ENCODE peak calls at places on chromosomes 1 and 21, in four cellular contexts. W is K562, J is HL-60, O is GM12878. K is an unnamed sample.

GRCh38 chr1:70264875-70265274 is 43.7 kb downstream of the SRSF11 start:
- DNase-seq in W (no peak), J (no peak), O (no peak), K (no peak)

GRCh38 chr21:27681841-27682240 is 715.0 kb upstream of the ADAMTS5 start:
- DNase-seq in W (no peak), J (no peak), O (no peak), K (no peak)

GRCh38 chr1:15413563-15414449 is 4.1 kb downstream of the EFHD2 start:
- DNase-seq in W (no peak), J (no peak), O (no peak), K (no peak)

GRCh38 chr1:55143686-55144085 is 71.5 kb downstream of the USP24 start:
- DNase-seq in W (peak), J (no peak), O (no peak), K (no peak)

GRCh38 chr1:207644852-207645631 is at the start of gene CR1L:
- DNase-seq in W (peak), J (peak), O (no peak), K (peak)

GRCh38 chr1:220680085-220680687 is 10.0 kb upstream of the C1orf115 start:
- DNase-seq in W (peak), J (no peak), O (no peak), K (peak)

GRCh38 chr1:168465942-168466702 is 77.7 kb downstream of the XCL2 start:
- DNase-seq in W (peak), J (no peak), O (peak), K (no peak)

GRCh38 chr1:74197255-74197654 is 721 bp downstream of the LRRIQ3 start:
- DNase-seq in W (no peak), J (no peak), O (no peak), K (no peak)

GRCh38 chr1:241592273-241592958 is 47.8 kb downstream of the CHML start:
- DNase-seq in W (no peak), J (no peak), O (peak), K (no peak)

GRCh38 chr1:225813250-225813964 is 3.5 kb downstream of the EPHX1 start:
- DNase-seq in W (peak), J (peak), O (no peak), K (no peak)

GRCh38 chr1:29349871-29350491 is 113.7 kb downstream of the PTPRU start:
- DNase-seq in W (peak), J (no peak), O (no peak), K (no peak)

GRCh38 chr1:163076446-163076845 is 7.3 kb downstream of the RGS4 start:
- DNase-seq in W (no peak), J (no peak), O (no peak), K (no peak)

GRCh38 chr1:177770096-177770495 is 199.8 kb downstream of the SEC16B start:
- DNase-seq in W (no peak), J (no peak), O (no peak), K (no peak)

GRCh38 chr1:153608089-153608672 is 4.8 kb downstream of the S100A16 start:
- DNase-seq in W (no peak), J (no peak), O (no peak), K (no peak)

GRCh38 chr1:179971563-179972496 is 17.2 kb downstream of the CEP350 start:
- DNase-seq in W (peak), J (no peak), O (no peak), K (no peak)

GRCh38 chr1:217471403-217471802 is 159.5 kb downstream of the GPATCH2 start:
- DNase-seq in W (no peak), J (no peak), O (no peak), K (no peak)

GRCh38 chr1:151370211-151370911 is 2.1 kb downstream of the SELENBP1 start:
- DNase-seq in W (peak), J (peak), O (no peak), K (no peak)

GRCh38 chr1:42431514-42431913 is 24.3 kb downstream of the ZMYND12 start:
- DNase-seq in W (no peak), J (no peak), O (no peak), K (no peak)

GRCh38 chr1:219294251-219294650 is 120.6 kb downstream of the LYPLAL1 start:
- DNase-seq in W (no peak), J (no peak), O (no peak), K (no peak)

GRCh38 chr1:42014823-42015222 is 96.1 kb upstream of the HIVEP3 start:
- DNase-seq in W (no peak), J (no peak), O (no peak), K (no peak)

GRCh38 chr1:70143052-70143659 is 62.2 kb downstream of the LRRC40 start:
- DNase-seq in W (no peak), J (no peak), O (no peak), K (no peak)

GRCh38 chr1:115296981-115297380 is 41.1 kb downstream of the NGF start:
- DNase-seq in W (no peak), J (no peak), O (peak), K (no peak)

GRCh38 chr1:227343201-227343600 is 24.9 kb upstream of the CDC42BPA start:
- DNase-seq in W (no peak), J (no peak), O (no peak), K (no peak)

GRCh38 chr1:9069324-9070100 is at the start of gene SLC2A5:
- DNase-seq in W (no peak), J (peak), O (peak), K (peak)

GRCh38 chr1:199150764-199151163 is 511.9 kb downstream of the PTPRC start:
- DNase-seq in W (no peak), J (no peak), O (no peak), K (no peak)

GRCh38 chr1:9115656-9116205 is 13.2 kb downstream of the GPR157 start:
- DNase-seq in W (no peak), J (no peak), O (no peak), K (no peak)

GRCh38 chr21:29130234-29130993 is at the start of gene MAP3K7CL:
- DNase-seq in W (no peak), J (no peak), O (no peak), K (no peak)

GRCh38 chr1:218361298-218362065 is 16.3 kb downstream of the TGFB2 start:
- DNase-seq in W (no peak), J (no peak), O (no peak), K (no peak)

GRCh38 chr1:53553734-53554509 is 94.7 kb downstream of the DMRTB1 start:
- DNase-seq in W (no peak), J (no peak), O (no peak), K (no peak)

GRCh38 chr1:203186446-203187305 is at the start of gene CHI3L1:
- DNase-seq in W (no peak), J (peak), O (no peak), K (no peak)

GRCh38 chr1:206136241-206136640 is 19.1 kb upstream of the AVPR1B start:
- DNase-seq in W (no peak), J (no peak), O (no peak), K (no peak)

GRCh38 chr1:192225266-192225665 is 67.0 kb downstream of the RGS18 start:
- DNase-seq in W (no peak), J (no peak), O (no peak), K (no peak)

GRCh38 chr1:240169188-240169587 is 77.5 kb downstream of the FMN2 start:
- DNase-seq in W (no peak), J (no peak), O (no peak), K (no peak)

GRCh38 chr1:45654540-45655280 is 30.9 kb upstream of the CCDC17 start:
- DNase-seq in W (no peak), J (no peak), O (no peak), K (no peak)

GRCh38 chr1:45658171-45658570 is 28.2 kb downstream of the GPBP1L1 start:
- DNase-seq in W (no peak), J (no peak), O (no peak), K (no peak)

GRCh38 chr1:45660336-45660735 is 26.0 kb downstream of the GPBP1L1 start:
- DNase-seq in W (no peak), J (no peak), O (no peak), K (no peak)

GRCh38 chr1:45656573-45657226 is 29.6 kb downstream of the GPBP1L1 start:
- DNase-seq in W (no peak), J (no peak), O (no peak), K (no peak)

DNA sequence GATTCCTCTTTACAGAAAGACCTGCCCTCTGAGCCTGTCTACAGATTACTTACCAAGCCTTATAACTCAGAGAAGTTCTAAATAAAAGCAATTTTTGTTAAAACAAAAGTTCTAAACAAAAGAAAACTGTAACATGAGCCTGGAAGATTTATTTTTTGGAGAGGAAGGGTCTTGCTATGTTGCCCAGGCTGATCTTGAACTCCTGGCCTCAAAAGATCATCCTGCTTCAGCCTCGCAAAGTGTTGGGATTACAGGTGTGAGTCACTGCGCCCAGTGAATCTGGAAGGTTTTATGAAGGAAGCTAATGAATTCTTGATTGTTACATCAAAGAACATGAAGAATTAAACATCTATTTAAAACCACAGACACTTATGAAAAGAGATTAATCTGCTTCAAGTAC is 27.1 kb downstream of the GPBP1L1 start:
- DNase-seq in W (no peak), J (no peak), O (no peak), K (no peak)
- TF ChIP-seq SPI1 in W (no peak), J (no peak), O (no peak), K (no peak)

GRCh38 chr1:30984991-30985503 is 76.5 kb upstream of the SDC3 start:
- DNase-seq in W (no peak), J (no peak), O (no peak), K (no peak)

GRCh38 chr1:30984167-30984870 is 75.8 kb upstream of the SDC3 start:
- DNase-seq in W (no peak), J (no peak), O (no peak), K (no peak)

GRCh38 chr1:30981172-30981571 is 72.6 kb upstream of the SDC3 start:
- DNase-seq in W (no peak), J (no peak), O (no peak), K (no peak)

GRCh38 chr1:30982431-30982830 is 73.9 kb upstream of the SDC3 start:
- DNase-seq in W (no peak), J (no peak), O (no peak), K (no peak)

GRCh38 chr1:30982937-30983336 is 74.4 kb upstream of the SDC3 start:
- DNase-seq in W (no peak), J (peak), O (no peak), K (no peak)
- TF ChIP-seq SPI1 in W (no peak), J (peak), O (peak), K (peak)

GRCh38 chr21:45642122-45642813 is 1.3 kb upstream of the PCBP3 start:
- DNase-seq in W (no peak), J (peak), O (no peak), K (no peak)
- TF ChIP-seq SPI1 in W (no peak), J (no peak), O (no peak), K (no peak)

DNA sequence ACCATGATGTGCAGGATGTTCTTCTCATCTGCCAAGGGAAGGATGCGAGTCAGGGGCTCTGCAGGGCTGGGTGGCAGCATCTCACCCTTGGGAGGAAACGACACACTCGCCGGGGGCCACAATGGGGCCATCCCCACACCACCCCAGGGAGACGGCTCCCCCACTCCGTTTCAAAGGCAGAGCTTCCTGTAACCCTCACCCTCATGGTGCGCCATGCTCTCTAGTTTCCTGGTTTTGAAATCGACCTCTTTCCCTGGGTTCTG is 20.2 kb downstream of the RIPK4 start:
- DNase-seq in W (no peak), J (no peak), O (no peak), K (no peak)
- TF ChIP-seq SPI1 in W (no peak), J (no peak), O (no peak), K (no peak)

GRCh38 chr1:63359561-63359960 is 7.9 kb upstream of the ALG6 start:
- DNase-seq in W (no peak), J (no peak), O (no peak), K (no peak)
- TF ChIP-seq SPI1 in W (no peak), J (no peak), O (no peak), K (no peak)

K was measured in GM12891.